ENCODE peak calls at places on chromosomes 13 and 19, in ten cellular contexts. One of them, this sample, is unnamed.

GRCh38 chr13:85879014-85879413 is 79.8 kb upstream of the SLITRK6 start:
- DNase-seq in pulmonary artery endothelial cell: no peak
- DNase-seq in tibial nerve: no peak
- DNase-seq in RPMI8226: no peak
- DNase-seq in thyroid gland: no peak
- DNase-seq in NCI-H226: no peak
- DNase-seq in stimulated activated CD8-positive, alpha-beta memory T cell treated with anti-CD3 and anti-CD28 coated beads, Interleukin-4, amount 100 ng/mL, for 24 hours: no peak
- DNase-seq in dorsolateral prefrontal cortex: no peak
- DNase-seq in anterior cingulate cortex: no peak
- DNase-seq in uterus: no peak
- DNase-seq in this sample: no peak

GRCh38 chr13:27770809-27771208 is 21.5 kb upstream of the GSX1 start:
- DNase-seq in pulmonary artery endothelial cell: no peak
- DNase-seq in tibial nerve: no peak
- DNase-seq in RPMI8226: peak
- DNase-seq in thyroid gland: no peak
- DNase-seq in NCI-H226: no peak
- DNase-seq in stimulated activated CD8-positive, alpha-beta memory T cell treated with anti-CD3 and anti-CD28 coated beads, Interleukin-4, amount 100 ng/mL, for 24 hours: no peak
- DNase-seq in dorsolateral prefrontal cortex: no peak
- DNase-seq in anterior cingulate cortex: no peak
- DNase-seq in uterus: no peak
- DNase-seq in this sample: no peak

GRCh38 chr19:18895038-18895827 is 725 bp downstream of the CERS1 start:
- DNase-seq in pulmonary artery endothelial cell: no peak
- DNase-seq in tibial nerve: peak
- DNase-seq in RPMI8226: peak
- DNase-seq in thyroid gland: peak
- DNase-seq in NCI-H226: peak
- DNase-seq in stimulated activated CD8-positive, alpha-beta memory T cell treated with anti-CD3 and anti-CD28 coated beads, Interleukin-4, amount 100 ng/mL, for 24 hours: no peak
- DNase-seq in dorsolateral prefrontal cortex: peak
- DNase-seq in anterior cingulate cortex: peak
- DNase-seq in uterus: no peak
- DNase-seq in this sample: no peak

GRCh38 chr13:113742445-113743120 is 16.4 kb upstream of the TMEM255B start:
- DNase-seq in pulmonary artery endothelial cell: no peak
- DNase-seq in tibial nerve: no peak
- DNase-seq in RPMI8226: peak
- DNase-seq in thyroid gland: no peak
- DNase-seq in NCI-H226: no peak
- DNase-seq in stimulated activated CD8-positive, alpha-beta memory T cell treated with anti-CD3 and anti-CD28 coated beads, Interleukin-4, amount 100 ng/mL, for 24 hours: no peak
- DNase-seq in dorsolateral prefrontal cortex: peak
- DNase-seq in anterior cingulate cortex: no peak
- DNase-seq in uterus: no peak
- DNase-seq in this sample: no peak

GRCh38 chr13:101706651-101707050 is 254.2 kb downstream of the ITGBL1 start:
- DNase-seq in pulmonary artery endothelial cell: no peak
- DNase-seq in tibial nerve: no peak
- DNase-seq in RPMI8226: no peak
- DNase-seq in thyroid gland: peak
- DNase-seq in NCI-H226: peak
- DNase-seq in stimulated activated CD8-positive, alpha-beta memory T cell treated with anti-CD3 and anti-CD28 coated beads, Interleukin-4, amount 100 ng/mL, for 24 hours: no peak
- DNase-seq in dorsolateral prefrontal cortex: no peak
- DNase-seq in anterior cingulate cortex: no peak
- DNase-seq in uterus: no peak
- DNase-seq in this sample: no peak

GRCh38 chr19:17455711-17456123 is 5.0 kb downstream of the NXNL1 start:
- DNase-seq in pulmonary artery endothelial cell: no peak
- DNase-seq in tibial nerve: no peak
- DNase-seq in RPMI8226: no peak
- DNase-seq in thyroid gland: peak
- DNase-seq in NCI-H226: no peak
- DNase-seq in stimulated activated CD8-positive, alpha-beta memory T cell treated with anti-CD3 and anti-CD28 coated beads, Interleukin-4, amount 100 ng/mL, for 24 hours: no peak
- DNase-seq in dorsolateral prefrontal cortex: no peak
- DNase-seq in anterior cingulate cortex: no peak
- DNase-seq in uterus: no peak
- DNase-seq in this sample: no peak

GRCh38 chr13:79432992-79433391 is 26.9 kb upstream of the RBM26 start:
- DNase-seq in pulmonary artery endothelial cell: no peak
- DNase-seq in tibial nerve: no peak
- DNase-seq in RPMI8226: no peak
- DNase-seq in thyroid gland: no peak
- DNase-seq in NCI-H226: no peak
- DNase-seq in stimulated activated CD8-positive, alpha-beta memory T cell treated with anti-CD3 and anti-CD28 coated beads, Interleukin-4, amount 100 ng/mL, for 24 hours: no peak
- DNase-seq in dorsolateral prefrontal cortex: no peak
- DNase-seq in anterior cingulate cortex: no peak
- DNase-seq in uterus: no peak
- DNase-seq in this sample: no peak

GRCh38 chr19:27972291-27973040 is 1240.5 kb downstream of the UQCRFS1 start:
- DNase-seq in pulmonary artery endothelial cell: no peak
- DNase-seq in tibial nerve: no peak
- DNase-seq in RPMI8226: no peak
- DNase-seq in thyroid gland: no peak
- DNase-seq in NCI-H226: peak
- DNase-seq in stimulated activated CD8-positive, alpha-beta memory T cell treated with anti-CD3 and anti-CD28 coated beads, Interleukin-4, amount 100 ng/mL, for 24 hours: no peak
- DNase-seq in dorsolateral prefrontal cortex: no peak
- DNase-seq in anterior cingulate cortex: no peak
- DNase-seq in uterus: no peak
- DNase-seq in this sample: no peak

GRCh38 chr19:7676376-7676775 is 514 bp upstream of the MCEMP1 start:
- DNase-seq in pulmonary artery endothelial cell: no peak
- DNase-seq in tibial nerve: no peak
- DNase-seq in RPMI8226: no peak
- DNase-seq in thyroid gland: no peak
- DNase-seq in NCI-H226: no peak
- DNase-seq in stimulated activated CD8-positive, alpha-beta memory T cell treated with anti-CD3 and anti-CD28 coated beads, Interleukin-4, amount 100 ng/mL, for 24 hours: no peak
- DNase-seq in dorsolateral prefrontal cortex: no peak
- DNase-seq in anterior cingulate cortex: no peak
- DNase-seq in uterus: no peak
- DNase-seq in this sample: no peak

GRCh38 chr19:49870309-49870901 is 3.0 kb upstream of the PNKP start:
- DNase-seq in pulmonary artery endothelial cell: no peak
- DNase-seq in tibial nerve: no peak
- DNase-seq in RPMI8226: no peak
- DNase-seq in thyroid gland: no peak
- DNase-seq in NCI-H226: no peak
- DNase-seq in stimulated activated CD8-positive, alpha-beta memory T cell treated with anti-CD3 and anti-CD28 coated beads, Interleukin-4, amount 100 ng/mL, for 24 hours: no peak
- DNase-seq in dorsolateral prefrontal cortex: no peak
- DNase-seq in anterior cingulate cortex: no peak
- DNase-seq in uterus: no peak
- DNase-seq in this sample: no peak

GRCh38 chr13:42645717-42646116 is 71.8 kb downstream of the TNFSF11 start:
- DNase-seq in pulmonary artery endothelial cell: no peak
- DNase-seq in tibial nerve: no peak
- DNase-seq in RPMI8226: no peak
- DNase-seq in thyroid gland: no peak
- DNase-seq in NCI-H226: no peak
- DNase-seq in stimulated activated CD8-positive, alpha-beta memory T cell treated with anti-CD3 and anti-CD28 coated beads, Interleukin-4, amount 100 ng/mL, for 24 hours: no peak
- DNase-seq in dorsolateral prefrontal cortex: no peak
- DNase-seq in anterior cingulate cortex: no peak
- DNase-seq in uterus: no peak
- DNase-seq in this sample: no peak

GRCh38 chr19:45097776-45098520 is 5.0 kb downstream of the PPP1R37 start:
- DNase-seq in pulmonary artery endothelial cell: peak
- DNase-seq in tibial nerve: no peak
- DNase-seq in RPMI8226: no peak
- DNase-seq in thyroid gland: no peak
- DNase-seq in NCI-H226: peak
- DNase-seq in stimulated activated CD8-positive, alpha-beta memory T cell treated with anti-CD3 and anti-CD28 coated beads, Interleukin-4, amount 100 ng/mL, for 24 hours: no peak
- DNase-seq in dorsolateral prefrontal cortex: peak
- DNase-seq in anterior cingulate cortex: peak
- DNase-seq in uterus: peak
- DNase-seq in this sample: no peak

GRCh38 chr13:113874177-113874576 is 10.3 kb upstream of the GAS6 start:
- DNase-seq in pulmonary artery endothelial cell: no peak
- DNase-seq in tibial nerve: no peak
- DNase-seq in RPMI8226: no peak
- DNase-seq in thyroid gland: no peak
- DNase-seq in NCI-H226: no peak
- DNase-seq in stimulated activated CD8-positive, alpha-beta memory T cell treated with anti-CD3 and anti-CD28 coated beads, Interleukin-4, amount 100 ng/mL, for 24 hours: no peak
- DNase-seq in dorsolateral prefrontal cortex: no peak
- DNase-seq in anterior cingulate cortex: no peak
- DNase-seq in uterus: no peak
- DNase-seq in this sample: no peak

GRCh38 chr13:28358673-28359072 is 136.3 kb downstream of the FLT1 start:
- DNase-seq in pulmonary artery endothelial cell: no peak
- DNase-seq in tibial nerve: no peak
- DNase-seq in RPMI8226: no peak
- DNase-seq in thyroid gland: no peak
- DNase-seq in NCI-H226: no peak
- DNase-seq in stimulated activated CD8-positive, alpha-beta memory T cell treated with anti-CD3 and anti-CD28 coated beads, Interleukin-4, amount 100 ng/mL, for 24 hours: no peak
- DNase-seq in dorsolateral prefrontal cortex: no peak
- DNase-seq in anterior cingulate cortex: no peak
- DNase-seq in uterus: no peak
- DNase-seq in this sample: no peak

GRCh38 chr13:52141299-52141698 is 12.4 kb upstream of the NEK5 start:
- DNase-seq in pulmonary artery endothelial cell: no peak
- DNase-seq in tibial nerve: no peak
- DNase-seq in RPMI8226: no peak
- DNase-seq in thyroid gland: no peak
- DNase-seq in NCI-H226: no peak
- DNase-seq in stimulated activated CD8-positive, alpha-beta memory T cell treated with anti-CD3 and anti-CD28 coated beads, Interleukin-4, amount 100 ng/mL, for 24 hours: no peak
- DNase-seq in dorsolateral prefrontal cortex: no peak
- DNase-seq in anterior cingulate cortex: no peak
- DNase-seq in uterus: no peak
- DNase-seq in this sample: no peak

GRCh38 chr19:29731331-29731850 is 16.3 kb upstream of the C19orf12 start:
- DNase-seq in pulmonary artery endothelial cell: no peak
- DNase-seq in tibial nerve: no peak
- DNase-seq in RPMI8226: peak
- DNase-seq in thyroid gland: no peak
- DNase-seq in NCI-H226: no peak
- DNase-seq in stimulated activated CD8-positive, alpha-beta memory T cell treated with anti-CD3 and anti-CD28 coated beads, Interleukin-4, amount 100 ng/mL, for 24 hours: no peak
- DNase-seq in dorsolateral prefrontal cortex: no peak
- DNase-seq in anterior cingulate cortex: no peak
- DNase-seq in uterus: no peak
- DNase-seq in this sample: no peak

GRCh38 chr19:32543107-32543900 is 37.7 kb upstream of the PDCD5 start:
- DNase-seq in pulmonary artery endothelial cell: no peak
- DNase-seq in tibial nerve: no peak
- DNase-seq in RPMI8226: peak
- DNase-seq in thyroid gland: no peak
- DNase-seq in NCI-H226: peak
- DNase-seq in stimulated activated CD8-positive, alpha-beta memory T cell treated with anti-CD3 and anti-CD28 coated beads, Interleukin-4, amount 100 ng/mL, for 24 hours: no peak
- DNase-seq in dorsolateral prefrontal cortex: no peak
- DNase-seq in anterior cingulate cortex: no peak
- DNase-seq in uterus: no peak
- DNase-seq in this sample: no peak

GRCh38 chr19:6576869-6577281 is 14.1 kb downstream of the CD70 start:
- DNase-seq in pulmonary artery endothelial cell: no peak
- DNase-seq in tibial nerve: no peak
- DNase-seq in RPMI8226: peak
- DNase-seq in thyroid gland: no peak
- DNase-seq in NCI-H226: no peak
- DNase-seq in stimulated activated CD8-positive, alpha-beta memory T cell treated with anti-CD3 and anti-CD28 coated beads, Interleukin-4, amount 100 ng/mL, for 24 hours: no peak
- DNase-seq in dorsolateral prefrontal cortex: no peak
- DNase-seq in anterior cingulate cortex: no peak
- DNase-seq in uterus: no peak
- DNase-seq in this sample: no peak

GRCh38 chr19:1278713-1279112 is 3.4 kb downstream of the FAM174C start:
- DNase-seq in pulmonary artery endothelial cell: no peak
- DNase-seq in tibial nerve: no peak
- DNase-seq in RPMI8226: no peak
- DNase-seq in thyroid gland: no peak
- DNase-seq in NCI-H226: peak
- DNase-seq in stimulated activated CD8-positive, alpha-beta memory T cell treated with anti-CD3 and anti-CD28 coated beads, Interleukin-4, amount 100 ng/mL, for 24 hours: no peak
- DNase-seq in dorsolateral prefrontal cortex: no peak
- DNase-seq in anterior cingulate cortex: no peak
- DNase-seq in uterus: no peak
- DNase-seq in this sample: no peak

GRCh38 chr19:10518444-10519361 is 1.5 kb upstream of the S1PR5 start:
- DNase-seq in pulmonary artery endothelial cell: no peak
- DNase-seq in tibial nerve: no peak
- DNase-seq in RPMI8226: no peak
- DNase-seq in thyroid gland: no peak
- DNase-seq in NCI-H226: no peak
- DNase-seq in stimulated activated CD8-positive, alpha-beta memory T cell treated with anti-CD3 and anti-CD28 coated beads, Interleukin-4, amount 100 ng/mL, for 24 hours: no peak
- DNase-seq in dorsolateral prefrontal cortex: no peak
- DNase-seq in anterior cingulate cortex: peak
- DNase-seq in uterus: no peak
- DNase-seq in this sample: no peak

GRCh38 chr13:34217343-34218094 is 399.6 kb downstream of the RFC3 start:
- DNase-seq in pulmonary artery endothelial cell: no peak
- DNase-seq in tibial nerve: no peak
- DNase-seq in RPMI8226: no peak
- DNase-seq in thyroid gland: no peak
- DNase-seq in NCI-H226: no peak
- DNase-seq in stimulated activated CD8-positive, alpha-beta memory T cell treated with anti-CD3 and anti-CD28 coated beads, Interleukin-4, amount 100 ng/mL, for 24 hours: no peak
- DNase-seq in dorsolateral prefrontal cortex: no peak
- DNase-seq in anterior cingulate cortex: no peak
- DNase-seq in uterus: no peak
- DNase-seq in this sample: no peak

GRCh38 chr13:39023316-39023715 is 14.6 kb downstream of the PROSER1 start:
- DNase-seq in pulmonary artery endothelial cell: no peak
- DNase-seq in tibial nerve: no peak
- DNase-seq in RPMI8226: no peak
- DNase-seq in thyroid gland: no peak
- DNase-seq in NCI-H226: peak
- DNase-seq in stimulated activated CD8-positive, alpha-beta memory T cell treated with anti-CD3 and anti-CD28 coated beads, Interleukin-4, amount 100 ng/mL, for 24 hours: no peak
- DNase-seq in dorsolateral prefrontal cortex: no peak
- DNase-seq in anterior cingulate cortex: no peak
- DNase-seq in uterus: no peak
- DNase-seq in this sample: no peak

GRCh38 chr19:17841810-17842662 is 5.7 kb downstream of the JAK3 start:
- DNase-seq in pulmonary artery endothelial cell: peak
- DNase-seq in tibial nerve: peak
- DNase-seq in RPMI8226: no peak
- DNase-seq in thyroid gland: peak
- DNase-seq in NCI-H226: peak
- DNase-seq in stimulated activated CD8-positive, alpha-beta memory T cell treated with anti-CD3 and anti-CD28 coated beads, Interleukin-4, amount 100 ng/mL, for 24 hours: peak
- DNase-seq in dorsolateral prefrontal cortex: peak
- DNase-seq in anterior cingulate cortex: peak
- DNase-seq in uterus: peak
- DNase-seq in this sample: peak

GRCh38 chr19:13962738-13963602 is 10.7 kb downstream of the DCAF15 start:
- DNase-seq in pulmonary artery endothelial cell: no peak
- DNase-seq in tibial nerve: no peak
- DNase-seq in RPMI8226: no peak
- DNase-seq in thyroid gland: no peak
- DNase-seq in NCI-H226: no peak
- DNase-seq in stimulated activated CD8-positive, alpha-beta memory T cell treated with anti-CD3 and anti-CD28 coated beads, Interleukin-4, amount 100 ng/mL, for 24 hours: no peak
- DNase-seq in dorsolateral prefrontal cortex: no peak
- DNase-seq in anterior cingulate cortex: no peak
- DNase-seq in uterus: peak
- DNase-seq in this sample: no peak

GRCh38 chr13:24178847-24179845 is 18.6 kb downstream of the SPATA13 start:
- DNase-seq in pulmonary artery endothelial cell: no peak
- DNase-seq in tibial nerve: no peak
- DNase-seq in RPMI8226: no peak
- DNase-seq in thyroid gland: no peak
- DNase-seq in NCI-H226: no peak
- DNase-seq in stimulated activated CD8-positive, alpha-beta memory T cell treated with anti-CD3 and anti-CD28 coated beads, Interleukin-4, amount 100 ng/mL, for 24 hours: no peak
- DNase-seq in dorsolateral prefrontal cortex: no peak
- DNase-seq in anterior cingulate cortex: no peak
- DNase-seq in uterus: no peak
- DNase-seq in this sample: no peak

GRCh38 chr19:45558399-45558878 is 26.2 kb downstream of the OPA3 start:
- DNase-seq in pulmonary artery endothelial cell: no peak
- DNase-seq in tibial nerve: peak
- DNase-seq in RPMI8226: peak
- DNase-seq in thyroid gland: peak
- DNase-seq in NCI-H226: no peak
- DNase-seq in stimulated activated CD8-positive, alpha-beta memory T cell treated with anti-CD3 and anti-CD28 coated beads, Interleukin-4, amount 100 ng/mL, for 24 hours: peak
- DNase-seq in dorsolateral prefrontal cortex: no peak
- DNase-seq in anterior cingulate cortex: peak
- DNase-seq in uterus: no peak
- DNase-seq in this sample: peak

GRCh38 chr13:97945792-97946419 is 7.6 kb upstream of the IPO5 start:
- DNase-seq in pulmonary artery endothelial cell: no peak
- DNase-seq in tibial nerve: no peak
- DNase-seq in RPMI8226: no peak
- DNase-seq in thyroid gland: no peak
- DNase-seq in NCI-H226: no peak
- DNase-seq in stimulated activated CD8-positive, alpha-beta memory T cell treated with anti-CD3 and anti-CD28 coated beads, Interleukin-4, amount 100 ng/mL, for 24 hours: no peak
- DNase-seq in dorsolateral prefrontal cortex: no peak
- DNase-seq in anterior cingulate cortex: no peak
- DNase-seq in uterus: no peak
- DNase-seq in this sample: no peak

GRCh38 chr13:33249894-33250293 is 35.7 kb downstream of the STARD13 start:
- DNase-seq in pulmonary artery endothelial cell: no peak
- DNase-seq in tibial nerve: no peak
- DNase-seq in RPMI8226: no peak
- DNase-seq in thyroid gland: no peak
- DNase-seq in NCI-H226: no peak
- DNase-seq in stimulated activated CD8-positive, alpha-beta memory T cell treated with anti-CD3 and anti-CD28 coated beads, Interleukin-4, amount 100 ng/mL, for 24 hours: no peak
- DNase-seq in dorsolateral prefrontal cortex: no peak
- DNase-seq in anterior cingulate cortex: no peak
- DNase-seq in uterus: no peak
- DNase-seq in this sample: no peak